ENCODE peak calls at places on chromosomes 12 and 14, in six cellular contexts. S is activated T-cell treated with anti-CD3 and anti-CD28 coated beads, Interleukin-2, amount 50 U/mL, for 72 hours; M is activated CD4-positive, CD25-positive, alpha-beta regulatory T cell; Y is stimulated activated CD8-positive, alpha-beta memory T cell treated with anti-CD3 and anti-CD28 coated beads, Interleukin-7, amount 100 ng/mL, for 24 hours; R is ascending aorta; T is GM19239. P is an unnamed sample.

GRCh38 chr12:3199551-3200031 is 122.4 kb downstream of the TSPAN9 start:
- DNase-seq in S (no peak), M (no peak), Y (no peak), R (no peak), T (no peak), P (no peak)

GRCh38 chr12:95997911-95998510 is 1.9 kb upstream of the HAL start:
- DNase-seq in S (peak), M (no peak), Y (no peak), R (no peak), T (no peak), P (no peak)

GRCh38 chr14:103418508-103418818 is 33.2 kb downstream of the MARK3 start:
- DNase-seq in S (no peak), M (no peak), Y (no peak), R (no peak), T (no peak), P (no peak)

GRCh38 chr12:120722784-120723183 is 2.8 kb upstream of the ACADS start:
- DNase-seq in S (no peak), M (no peak), Y (no peak), R (no peak), T (no peak), P (no peak)

GRCh38 chr12:7557227-7557626 is 53.6 kb upstream of the CD163 start:
- DNase-seq in S (no peak), M (no peak), Y (no peak), R (no peak), T (no peak), P (no peak)

GRCh38 chr12:54127538-54128259 is 61.1 kb downstream of the SMUG1 start:
- DNase-seq in S (no peak), M (no peak), Y (no peak), R (no peak), T (no peak), P (no peak)

GRCh38 chr14:54148251-54148650 is 191.6 kb upstream of the BMP4 start:
- DNase-seq in S (no peak), M (no peak), Y (no peak), R (no peak), T (no peak), P (no peak)

GRCh38 chr14:21768116-21768874 is 94.7 kb upstream of the OR4E1 start:
- DNase-seq in S (peak), M (no peak), Y (no peak), R (no peak), T (peak), P (no peak)

GRCh38 chr14:61420326-61420725 is 98.9 kb downstream of the PRKCH start:
- DNase-seq in S (peak), M (no peak), Y (no peak), R (no peak), T (no peak), P (no peak)

GRCh38 chr14:103662591-103662990 is 33.6 kb downstream of the KLC1 start:
- DNase-seq in S (no peak), M (no peak), Y (no peak), R (no peak), T (no peak), P (no peak)